ENCODE peak calls at places on chromosomes 6 and 20, in five cellular contexts. X, E, Y, L and T are unnamed samples.

GRCh38 chr6:161273752-161274487 is at the start of gene AGPAT4:
- DNase-seq in X (peak; percentile 99), E (peak; percentile 67), Y (peak; percentile 86), L (peak; percentile 93), T (peak; percentile 98)

GRCh38 chr20:6704132-6704861 is 63.2 kb upstream of the BMP2 start:
- DNase-seq in X (peak; percentile 59), E (no peak), Y (peak; percentile 37), L (no peak), T (no peak)

GRCh38 chr6:47603995-47604394 is 94.4 kb upstream of the ADGRF4 start:
- DNase-seq in X (peak; percentile 41), E (no peak), Y (no peak), L (no peak), T (no peak)

GRCh38 chr20:49324306-49324705 is 46.4 kb upstream of the ZNFX1 start:
- DNase-seq in X (no peak), E (no peak), Y (no peak), L (no peak), T (no peak)

GRCh38 chr20:62019881-62020492 is 45.7 kb downstream of the TAF4 start:
- DNase-seq in X (no peak), E (no peak), Y (no peak), L (no peak), T (no peak)

GRCh38 chr6:44699082-44699481 is 311.6 kb downstream of the CDC5L start:
- DNase-seq in X (peak; percentile 26), E (no peak), Y (no peak), L (no peak), T (no peak)

GRCh38 chr6:5112065-5112799 is 27.1 kb downstream of the PPP1R3G start:
- DNase-seq in X (peak; percentile 92), E (no peak), Y (no peak), L (peak; percentile 43), T (peak; percentile 90)

GRCh38 chr20:51788822-51789221 is 13.5 kb downstream of the SALL4 start:
- DNase-seq in X (no peak), E (no peak), Y (no peak), L (no peak), T (no peak)

GRCh38 chr6:169008641-169009040 is 245.0 kb downstream of the THBS2 start:
- DNase-seq in X (peak; percentile 36), E (no peak), Y (no peak), L (no peak), T (no peak)

GRCh38 chr20:42484790-42485365 is 704.8 kb downstream of the PTPRT start:
- DNase-seq in X (no peak), E (no peak), Y (no peak), L (no peak), T (no peak)

GRCh38 chr20:25675161-25675560 is 21.5 kb downstream of the ZNF337 start:
- DNase-seq in X (peak; percentile 33), E (no peak), Y (no peak), L (no peak), T (no peak)

GRCh38 chr6:111997078-111997862 is 56.6 kb upstream of the CCN6 start:
- DNase-seq in X (peak; percentile 85), E (peak; percentile 85), Y (no peak), L (peak; percentile 83), T (peak; percentile 85)

GRCh38 chr6:111784423-111784822 is 88.8 kb downstream of the FYN start:
- DNase-seq in X (no peak), E (no peak), Y (no peak), L (no peak), T (peak; percentile 36)